ENCODE peak calls at places on chromosome 10, in ten cellular contexts. Z is GM12878, L is A549, S is transverse colon, M is sigmoid colon, V is H1, I is stomach, X is suprapubic skin, U is ovary, E is HepG2. N is an unnamed sample.

GRCh38 chr10:112794201-112794600 is 155.8 kb upstream of the TCF7L2 start:
- DNase-seq in L (no peak), M (no peak), V (no peak), I (no peak), X (no peak), Z (no peak), E (no peak), U (no peak), S (no peak), N (no peak)

GRCh38 chr10:26737730-26738129 is 40.2 kb downstream of the PDSS1 start:
- DNase-seq in L (no peak), V (no peak), I (no peak), Z (peak), S (no peak), U (no peak), M (no peak), E (no peak), X (no peak), N (no peak)

GRCh38 chr10:117134084-117135025 is 3.7 kb downstream of the VAX1 start:
- DNase-seq in M (no peak), V (peak), S (no peak), U (no peak), X (no peak), L (no peak), Z (no peak), E (no peak), I (no peak), N (no peak)

GRCh38 chr10:3425261-3425660 is 252.7 kb upstream of the PITRM1 start:
- DNase-seq in V (no peak), Z (no peak), X (no peak), U (no peak), L (no peak), E (no peak), M (no peak), I (no peak), S (no peak), N (no peak)

GRCh38 chr10:68235111-68235510 is 3.2 kb upstream of the ATOH7 start:
- DNase-seq in L (no peak), E (no peak), X (no peak), I (no peak), U (no peak), M (no peak), V (no peak), Z (no peak), S (no peak), N (no peak)

GRCh38 chr10:70598857-70599295 is 3.7 kb downstream of the PRF1 start:
- DNase-seq in U (no peak), E (no peak), L (no peak), M (no peak), S (no peak), X (no peak), Z (no peak), V (peak), I (no peak), N (no peak)

GRCh38 chr10:29734980-29735627 is 100.3 kb upstream of the SVIL start:
- DNase-seq in V (peak), S (peak), L (peak), X (peak), E (no peak), I (peak), U (peak), M (peak), Z (no peak), N (peak)

GRCh38 chr10:118108194-118109026 is 61.7 kb upstream of the RAB11FIP2 start:
- DNase-seq in M (no peak), U (no peak), I (no peak), S (no peak), L (no peak), V (no peak), Z (no peak), E (no peak), X (no peak), N (no peak)

DNA sequence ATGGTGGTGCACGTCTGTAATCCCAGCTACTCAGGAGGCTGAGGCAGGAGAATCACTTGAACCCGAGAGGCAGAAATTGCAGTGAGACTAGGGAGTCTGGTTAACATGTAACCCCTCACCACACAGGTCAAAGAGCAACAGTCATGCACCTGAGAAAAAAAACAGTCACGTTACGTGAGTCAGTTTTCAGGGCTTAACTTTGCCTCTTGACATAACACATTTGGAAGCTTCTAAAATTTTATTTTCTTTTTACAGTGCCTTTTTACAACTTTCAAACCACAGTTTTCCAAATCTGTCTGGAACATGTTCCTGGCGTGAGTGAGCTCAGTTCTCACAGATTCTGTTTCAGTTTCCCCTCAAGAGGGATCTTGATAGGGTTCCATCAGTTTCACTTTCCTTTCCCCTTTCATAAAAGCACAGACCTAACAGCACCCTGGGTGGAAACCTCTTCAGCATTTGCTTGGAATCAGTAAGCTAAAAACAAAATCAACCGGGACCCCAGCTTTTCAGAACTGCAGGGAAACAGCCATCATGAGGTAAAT is 4.4 kb downstream of the IFIT3 start:
- DNase-seq in Z (peak), I (no peak), L (no peak), S (no peak), V (no peak), U (peak), X (no peak), E (peak), M (no peak), N (peak)
- TF ChIP-seq EP300 in Z (peak), I (no peak), L (no peak), S (no peak), V (no peak), U (no peak), X (no peak), E (no peak), M (no peak), N (peak)

GRCh38 chr10:49220679-49221078 is 32.5 kb upstream of the TMEM273 start:
- DNase-seq in Z (no peak), I (no peak), U (no peak), M (no peak), S (no peak), V (no peak), E (no peak), X (no peak), L (no peak), N (no peak)
- H3K4me3 ChIP-seq in Z (no peak), I (no peak), U (no peak), M (no peak), S (no peak), V (no peak), E (no peak), X (no peak), L (no peak), N (no peak)

GRCh38 chr10:21011433-21012018 is 114.4 kb upstream of the NEBL start:
- DNase-seq in X (no peak), U (no peak), V (no peak), Z (no peak), L (no peak), E (no peak), M (no peak), S (no peak), I (no peak), N (no peak)
- TF ChIP-seq EP300 in X (no peak), U (no peak), V (no peak), Z (no peak), L (no peak), E (no peak), M (no peak), S (no peak), I (no peak), N (no peak)

GRCh38 chr10:86252573-86252972 is 114.0 kb downstream of the GRID1 start:
- DNase-seq in X (no peak), L (no peak), I (no peak), Z (no peak), V (no peak), S (no peak), U (no peak), M (no peak), E (no peak), N (no peak)
- H3K4me3 ChIP-seq in X (no peak), L (no peak), I (no peak), Z (no peak), V (no peak), S (no peak), U (no peak), M (no peak), E (no peak), N (no peak)

GRCh38 chr10:84820121-84820520 is 491.7 kb downstream of the CCSER2 start:
- DNase-seq in I (no peak), L (no peak), X (no peak), U (no peak), Z (no peak), M (no peak), E (peak), S (no peak), V (no peak), N (no peak)
- TF ChIP-seq EP300 in I (no peak), L (no peak), X (no peak), U (no peak), Z (no peak), M (no peak), E (no peak), S (no peak), V (no peak), N (no peak)

N was measured in tibial nerve.